ENCODE peak calls at places on chromosomes 1 and 21, in seven cellular contexts. O is tibial nerve; Q is thoracic aorta; A is CD8-positive, alpha-beta memory T cell; N is SK-N-SH; J is K562; M is left ventricle myocardium inferior. Z is an unnamed sample. For H3K4me1, the result is how much of the 10 kb centered on the place peaks cover.

GRCh38 chr1:161720956-161721737 is at the start of gene FCRLB:
- DNase-seq in O (no peak), M (no peak), J (no peak), N (no peak), A (no peak), Q (no peak), Z (no peak)

GRCh38 chr1:70290248-70290647 is 64.3 kb downstream of the ANKRD13C start:
- DNase-seq in N (no peak), M (no peak), J (no peak), O (no peak), Q (no peak), A (no peak), Z (no peak)

GRCh38 chr1:67534627-67535065 is 104.4 kb upstream of the SERBP1 start:
- DNase-seq in A (no peak), Q (no peak), N (no peak), M (no peak), J (no peak), O (no peak), Z (no peak)

GRCh38 chr1:191508239-191508638 is 650.0 kb upstream of the RGS18 start:
- DNase-seq in M (no peak), A (no peak), O (no peak), J (no peak), N (no peak), Q (no peak), Z (no peak)

GRCh38 chr1:35268282-35269189 is at the start of gene ZMYM4:
- DNase-seq in J (peak), O (peak), N (peak), Q (peak), A (peak), M (peak), Z (peak)

GRCh38 chr1:33957854-33958253 is 94.0 kb downstream of the HMGB4 start:
- DNase-seq in N (no peak), M (no peak), O (no peak), Q (no peak), J (no peak), A (no peak), Z (no peak)

GRCh38 chr1:168045311-168045710 is 91.4 kb downstream of the GPR161 start:
- DNase-seq in M (no peak), N (no peak), A (no peak), Q (no peak), O (no peak), J (no peak), Z (no peak)

GRCh38 chr1:78667939-78668338 is 18.3 kb downstream of the IFI44 start:
- DNase-seq in J (no peak), Q (no peak), N (peak), M (no peak), O (no peak), A (no peak), Z (no peak)

GRCh38 chr1:111334169-111334568 is 43.5 kb downstream of the CHIA start:
- DNase-seq in A (peak), M (peak), O (peak), Q (no peak), J (peak), N (peak), Z (peak)

GRCh38 chr1:117657031-117657430 is 51.2 kb downstream of the TENT5C start:
- DNase-seq in M (no peak), A (peak), J (no peak), N (no peak), Q (no peak), O (no peak), Z (no peak)

GRCh38 chr1:168266644-168267186 is 14.0 kb upstream of the TBX19 start:
- DNase-seq in M (no peak), N (no peak), Q (no peak), J (no peak), A (no peak), O (no peak), Z (no peak)

GRCh38 chr1:174022080-174022975 is at the start of gene RC3H1:
- DNase-seq in A (peak), J (peak), M (peak), Q (peak), O (peak), N (peak), Z (peak)

GRCh38 chr1:86773331-86774288 is 69.2 kb downstream of the SH3GLB1 start:
- DNase-seq in O (no peak), N (no peak), M (no peak), A (no peak), Q (no peak), J (no peak), Z (no peak)

GRCh38 chr21:16587671-16588379 is 858.0 kb downstream of the USP25 start:
- DNase-seq in O (peak), N (peak), J (no peak), A (no peak), M (no peak), Q (no peak), Z (no peak)

GRCh38 chr1:27633640-27634165 is 1.3 kb downstream of the FGR start:
- DNase-seq in N (no peak), O (no peak), M (no peak), A (no peak), J (no peak), Q (no peak), Z (no peak)

GRCh38 chr1:108117908-108118902 is 81.9 kb downstream of the SLC25A24 start:
- DNase-seq in N (peak), Q (no peak), A (no peak), J (no peak), M (no peak), O (no peak), Z (no peak)

DNA sequence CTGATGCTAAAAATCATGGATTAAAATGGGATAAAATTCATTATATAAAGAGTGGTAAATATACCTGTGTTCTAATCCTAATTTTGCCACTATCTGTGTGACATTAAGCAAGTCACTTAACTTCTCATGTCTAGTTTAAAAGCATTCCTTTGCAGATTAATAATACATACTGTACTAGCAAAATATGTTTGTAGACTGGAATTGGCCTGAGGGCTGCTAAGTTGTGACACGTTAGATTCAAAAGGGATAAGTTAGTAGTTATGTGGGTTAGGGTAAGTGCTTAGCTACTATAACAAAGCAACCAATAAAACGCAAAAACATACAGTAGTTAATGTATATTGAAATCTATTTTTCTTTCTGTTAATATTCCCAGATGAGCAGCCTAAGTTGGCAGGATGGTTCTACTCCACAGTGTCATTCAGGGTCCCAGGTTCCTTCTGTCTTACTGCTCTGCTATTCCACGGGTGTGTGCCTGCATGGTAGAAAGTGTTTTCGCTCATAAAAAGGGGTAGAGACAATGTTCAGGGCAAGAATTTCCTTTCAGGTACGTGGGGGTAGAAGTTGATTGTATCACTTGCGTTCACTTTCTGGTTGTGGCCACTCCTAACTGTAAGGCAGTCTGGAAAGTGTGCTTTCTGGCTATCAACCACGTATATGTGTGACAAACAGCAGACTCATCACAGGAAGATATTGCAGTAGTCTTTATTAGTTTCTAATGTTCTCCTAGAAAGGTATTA is 239.8 kb downstream of the NFIA start:
- DNase-seq in O (no peak), J (no peak), N (no peak), A (no peak), M (no peak), Q (no peak), Z (no peak)
- H3K4me1 ChIP-seq in O (under half), J (under half), N (under half), A (under half), M (half or more), Q (under half), Z (under half)

DNA sequence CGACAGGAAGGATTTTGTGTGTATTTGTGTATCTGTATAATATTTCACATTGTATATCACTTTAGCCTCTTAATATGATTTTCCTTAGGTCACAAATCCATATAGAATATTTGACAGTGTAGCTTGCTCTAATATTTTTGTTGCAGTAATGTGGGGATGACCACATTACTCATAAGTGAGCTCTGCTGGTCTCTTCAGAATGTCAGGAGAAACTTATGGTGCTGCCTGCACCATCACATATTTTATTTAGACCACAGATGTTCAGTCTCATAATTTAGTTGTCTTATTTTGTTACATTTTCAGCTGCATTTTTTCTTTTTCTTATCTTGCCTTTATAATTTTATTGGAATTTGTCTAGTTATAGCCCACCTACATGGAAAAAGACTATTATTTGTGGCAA is 205.3 kb downstream of the PBX1 start:
- DNase-seq in Q (no peak), M (no peak), A (no peak), J (no peak), O (no peak), N (no peak), Z (no peak)
- H3K4me1 ChIP-seq in Q (under half), M (half or more), A (under half), J (under half), O (under half), N (under half), Z (under half)

GRCh38 chr21:44296916-44297315 is 2.9 kb upstream of the PFKL start:
- DNase-seq in J (no peak), Q (no peak), M (no peak), A (no peak), N (no peak), O (no peak), Z (no peak)
- H3K4me1 ChIP-seq in J (half or more), Q (under half), M (half or more), A (under half), N (under half), O (under half), Z (under half)

DNA sequence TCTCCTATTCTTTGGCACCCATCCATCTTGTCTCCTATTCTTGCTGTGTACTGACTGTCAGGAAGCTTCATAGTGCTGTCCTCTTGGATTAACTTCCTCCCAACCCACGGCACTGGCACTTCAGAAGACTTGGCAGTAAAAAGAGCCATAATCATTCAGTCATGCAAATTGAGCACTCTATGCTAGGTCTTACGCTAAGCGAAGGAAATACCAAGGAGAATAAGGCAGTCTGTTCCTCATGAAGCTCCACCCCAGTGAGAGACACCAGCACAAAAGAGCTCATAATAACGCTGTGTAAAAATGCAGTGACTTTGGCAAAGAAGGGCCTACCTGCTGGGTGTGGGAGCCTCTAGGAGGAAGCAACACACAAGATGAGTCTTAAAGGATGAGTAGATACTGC is 67.1 kb downstream of the GFI1 start:
- DNase-seq in N (no peak), J (no peak), A (no peak), M (no peak), Q (no peak), O (no peak), Z (no peak)
- H3K4me1 ChIP-seq in N (under half), J (under half), A (under half), M (under half), Q (under half), O (under half), Z (under half)

GRCh38 chr1:146001734-146002133 is 5.4 kb upstream of the TXNIP start:
- DNase-seq in O (no peak), Q (no peak), M (no peak), J (no peak), N (no peak), A (no peak), Z (no peak)
- H3K4me1 ChIP-seq in O (under half), Q (under half), M (half or more), J (under half), N (under half), A (half or more), Z (under half)

GRCh38 chr1:10631811-10632481 is 157.2 kb downstream of the PEX14 start:
- DNase-seq in A (peak), Q (no peak), O (no peak), N (peak), M (peak), J (peak), Z (no peak)

GRCh38 chr1:10632691-10633090 is 157.9 kb downstream of the PEX14 start:
- DNase-seq in Q (no peak), A (peak), M (no peak), O (no peak), J (no peak), N (no peak), Z (no peak)

GRCh38 chr1:10629816-10630571 is 155.2 kb downstream of the PEX14 start:
- DNase-seq in A (peak), O (no peak), M (peak), Q (no peak), J (no peak), N (peak), Z (no peak)

GRCh38 chr1:10630661-10631120 is 155.9 kb downstream of the PEX14 start:
- DNase-seq in Q (no peak), M (peak), N (peak), O (no peak), J (no peak), A (peak), Z (no peak)

GRCh38 chr1:10631121-10631810 is 156.5 kb downstream of the PEX14 start:
- DNase-seq in J (no peak), Q (no peak), O (no peak), A (peak), N (peak), M (peak), Z (no peak)
- H3K4me1 ChIP-seq in J (under half), Q (under half), O (under half), A (under half), N (under half), M (under half), Z (under half)

GRCh38 chr21:45867671-45868081 is 113.9 kb upstream of the COL6A1 start:
- DNase-seq in Q (no peak), M (no peak), O (no peak), A (no peak), J (no peak), N (no peak), Z (no peak)
- H3K4me1 ChIP-seq in Q (under half), M (under half), O (under half), A (under half), J (under half), N (under half), Z (under half)

Z was measured in Peyer's patch.